ENCODE peak calls at places on chromosome 5, in eight cellular contexts. W, H, V, R, Q, G, O and F are unnamed samples.

GRCh38 chr5:137561572-137561971 is 62.4 kb upstream of the SPOCK1 start:
- DNase-seq in W (no peak), H (no peak), V (peak), R (no peak), Q (no peak), G (peak), O (no peak), F (no peak)

GRCh38 chr5:58366461-58366860 is 93.4 kb downstream of the PLK2 start:
- DNase-seq in W (peak), H (no peak), V (no peak), R (no peak), Q (no peak), G (peak), O (no peak), F (no peak)

GRCh38 chr5:94362857-94363256 is 255.5 kb downstream of the KIAA0825 start:
- DNase-seq in W (no peak), H (no peak), V (peak), R (no peak), Q (no peak), G (peak), O (peak), F (peak)

GRCh38 chr5:142816577-142816976 is 46.4 kb downstream of the ARHGAP26 start:
- DNase-seq in W (peak), H (peak), V (peak), R (no peak), Q (peak), G (peak), O (no peak), F (no peak)

GRCh38 chr5:1511651-1512540 is 11.9 kb downstream of the LPCAT1 start:
- DNase-seq in W (peak), H (peak), V (peak), R (no peak), Q (peak), G (peak), O (peak), F (peak)

GRCh38 chr5:95822408-95823240 is at the start of gene GLRX:
- DNase-seq in W (peak), H (peak), V (peak), R (no peak), Q (peak), G (peak), O (peak), F (peak)

GRCh38 chr5:138408023-138408422 is 30.8 kb upstream of the REEP2 start:
- DNase-seq in W (peak), H (no peak), V (no peak), R (peak), Q (no peak), G (peak), O (no peak), F (peak)

GRCh38 chr5:68919988-68920490 is 173.8 kb upstream of the SLC30A5 start:
- DNase-seq in W (no peak), H (no peak), V (no peak), R (no peak), Q (no peak), G (no peak), O (no peak), F (no peak)

GRCh38 chr5:141547488-141547887 is 58.6 kb downstream of the PCDHGC5 start:
- DNase-seq in W (peak), H (no peak), V (peak), R (no peak), Q (no peak), G (peak), O (peak), F (no peak)

GRCh38 chr5:98214240-98215051 is 559.0 kb upstream of the RGMB start:
- DNase-seq in W (peak), H (no peak), V (no peak), R (no peak), Q (no peak), G (peak), O (no peak), F (no peak)

GRCh38 chr5:172923539-172923938 is 35.7 kb upstream of the RPL26L1 start:
- DNase-seq in W (no peak), H (no peak), V (no peak), R (no peak), Q (no peak), G (no peak), O (no peak), F (no peak)

GRCh38 chr5:74643160-74643562 is 2.6 kb upstream of the ENC1 start:
- DNase-seq in W (peak), H (no peak), V (peak), R (no peak), Q (no peak), G (peak), O (peak), F (no peak)

GRCh38 chr5:67465556-67466206 is 269.1 kb upstream of the CD180 start:
- DNase-seq in W (peak), H (no peak), V (no peak), R (no peak), Q (no peak), G (no peak), O (no peak), F (no peak)

GRCh38 chr5:139676951-139677367 is 28.8 kb downstream of the CXXC5 start:
- DNase-seq in W (no peak), H (no peak), V (no peak), R (no peak), Q (no peak), G (no peak), O (no peak), F (no peak)

GRCh38 chr5:64939772-64940510 is 171.2 kb downstream of the CWC27 start:
- DNase-seq in W (peak), H (peak), V (no peak), R (no peak), Q (peak), G (peak), O (peak), F (no peak)

GRCh38 chr5:142825378-142826089 is 55.4 kb downstream of the ARHGAP26 start:
- DNase-seq in W (no peak), H (no peak), V (no peak), R (no peak), Q (peak), G (no peak), O (peak), F (no peak)

GRCh38 chr5:60338846-60339245 is 361.1 kb downstream of the DEPDC1B start:
- DNase-seq in W (no peak), H (no peak), V (no peak), R (no peak), Q (no peak), G (no peak), O (no peak), F (no peak)

GRCh38 chr5:23319906-23320305 is 187.5 kb upstream of the PRDM9 start:
- DNase-seq in W (no peak), H (no peak), V (no peak), R (no peak), Q (no peak), G (no peak), O (no peak), F (no peak)

GRCh38 chr5:138753794-138754698 is 821 bp downstream of the CTNNA1 start:
- DNase-seq in W (peak), H (peak), V (peak), R (peak), Q (peak), G (peak), O (peak), F (peak)

GRCh38 chr5:105956456-105957177 is 1714.1 kb downstream of the EFNA5 start:
- DNase-seq in W (no peak), H (no peak), V (peak), R (no peak), Q (no peak), G (peak), O (peak), F (no peak)

GRCh38 chr5:68475476-68475875 is 259.9 kb downstream of the PIK3R1 start:
- DNase-seq in W (no peak), H (no peak), V (no peak), R (no peak), Q (no peak), G (no peak), O (no peak), F (no peak)

GRCh38 chr5:177431317-177432142 is 5.1 kb downstream of the GRK6 start:
- DNase-seq in W (no peak), H (no peak), V (no peak), R (no peak), Q (peak), G (no peak), O (no peak), F (no peak)

GRCh38 chr5:42624912-42625311 is 131.7 kb upstream of the CCDC152 start:
- DNase-seq in W (no peak), H (no peak), V (no peak), R (no peak), Q (no peak), G (no peak), O (no peak), F (no peak)

GRCh38 chr5:76441890-76442673 is 39.0 kb downstream of the IQGAP2 start:
- DNase-seq in W (no peak), H (no peak), V (no peak), R (no peak), Q (no peak), G (no peak), O (no peak), F (no peak)

GRCh38 chr5:176774216-176775171 is 35.9 kb upstream of the UNC5A start:
- DNase-seq in W (no peak), H (no peak), V (no peak), R (no peak), Q (peak), G (no peak), O (no peak), F (no peak)